ENCODE peak calls at places on chromosomes 3 and 15, in four cellular contexts. One of them, this sample, is unnamed.

GRCh38 chr15:42331235-42331634 is 28.1 kb upstream of the CAPN3 start:
- DNase-seq in heart right ventricle: no peak
- DNase-seq in Right ventricle myocardium superior: no peak
- DNase-seq in NCI-H1694 treated with DMSO at 0.1 percent for 48 hours: no peak
- DNase-seq in this sample: no peak

GRCh38 chr3:177589921-177590336 is 392.6 kb upstream of the TBL1XR1 start:
- DNase-seq in heart right ventricle: no peak
- DNase-seq in Right ventricle myocardium superior: no peak
- DNase-seq in NCI-H1694 treated with DMSO at 0.1 percent for 48 hours: no peak
- DNase-seq in this sample: no peak

GRCh38 chr15:38842991-38843610 is 278.5 kb upstream of the RASGRP1 start:
- DNase-seq in Right ventricle myocardium superior: no peak
- DNase-seq in NCI-H1694 treated with DMSO at 0.1 percent for 48 hours: peak; percentile 26
- DNase-seq in heart right ventricle: no peak
- DNase-seq in this sample: no peak

GRCh38 chr3:145094355-145094941 is 1066.5 kb downstream of the PLOD2 start:
- DNase-seq in Right ventricle myocardium superior: no peak
- DNase-seq in heart right ventricle: no peak
- DNase-seq in NCI-H1694 treated with DMSO at 0.1 percent for 48 hours: no peak
- DNase-seq in this sample: no peak

GRCh38 chr15:48458876-48459275 is 127.6 kb downstream of the DUT start:
- DNase-seq in NCI-H1694 treated with DMSO at 0.1 percent for 48 hours: no peak
- DNase-seq in Right ventricle myocardium superior: no peak
- DNase-seq in heart right ventricle: no peak
- DNase-seq in this sample: no peak

GRCh38 chr3:45215466-45215865 is 10.6 kb downstream of the TMEM158 start:
- DNase-seq in Right ventricle myocardium superior: no peak
- DNase-seq in NCI-H1694 treated with DMSO at 0.1 percent for 48 hours: no peak
- DNase-seq in heart right ventricle: no peak
- DNase-seq in this sample: no peak

GRCh38 chr3:126921425-126921824 is 61.5 kb upstream of the PLXNA1 start:
- DNase-seq in Right ventricle myocardium superior: no peak
- DNase-seq in heart right ventricle: no peak
- DNase-seq in NCI-H1694 treated with DMSO at 0.1 percent for 48 hours: no peak
- DNase-seq in this sample: no peak

GRCh38 chr3:148147896-148148295 is 549.8 kb upstream of the AGTR1 start:
- DNase-seq in heart right ventricle: no peak
- DNase-seq in NCI-H1694 treated with DMSO at 0.1 percent for 48 hours: no peak
- DNase-seq in Right ventricle myocardium superior: no peak
- DNase-seq in this sample: no peak

GRCh38 chr3:9947025-9947995 is 4.9 kb downstream of the PRRT3 start:
- DNase-seq in NCI-H1694 treated with DMSO at 0.1 percent for 48 hours: peak; percentile 2
- DNase-seq in Right ventricle myocardium superior: peak; percentile 83
- DNase-seq in heart right ventricle: peak; percentile 75
- DNase-seq in this sample: peak; percentile 88

GRCh38 chr3:79383402-79384012 is 384.3 kb downstream of the ROBO1 start:
- DNase-seq in Right ventricle myocardium superior: no peak
- DNase-seq in heart right ventricle: no peak
- DNase-seq in NCI-H1694 treated with DMSO at 0.1 percent for 48 hours: no peak
- DNase-seq in this sample: no peak

GRCh38 chr3:110519066-110519465 is 552.5 kb upstream of the NECTIN3 start:
- DNase-seq in NCI-H1694 treated with DMSO at 0.1 percent for 48 hours: no peak
- DNase-seq in Right ventricle myocardium superior: no peak
- DNase-seq in heart right ventricle: no peak
- DNase-seq in this sample: no peak

GRCh38 chr15:99719096-99719541 is 14.1 kb downstream of the LYSMD4 start:
- DNase-seq in heart right ventricle: no peak
- DNase-seq in NCI-H1694 treated with DMSO at 0.1 percent for 48 hours: no peak
- DNase-seq in Right ventricle myocardium superior: no peak
- DNase-seq in this sample: no peak

GRCh38 chr3:133238015-133238414 is 161.8 kb upstream of the BFSP2 start:
- DNase-seq in Right ventricle myocardium superior: no peak
- DNase-seq in heart right ventricle: no peak
- DNase-seq in NCI-H1694 treated with DMSO at 0.1 percent for 48 hours: no peak
- DNase-seq in this sample: no peak

GRCh38 chr3:9867106-9867505 is 12.9 kb downstream of the CIDEC start:
- DNase-seq in heart right ventricle: no peak
- DNase-seq in NCI-H1694 treated with DMSO at 0.1 percent for 48 hours: no peak
- DNase-seq in Right ventricle myocardium superior: no peak
- DNase-seq in this sample: peak; percentile 64

GRCh38 chr3:169348276-169348675 is 315.2 kb downstream of the MECOM start:
- DNase-seq in NCI-H1694 treated with DMSO at 0.1 percent for 48 hours: no peak
- DNase-seq in heart right ventricle: no peak
- DNase-seq in Right ventricle myocardium superior: no peak
- DNase-seq in this sample: no peak

GRCh38 chr3:18153571-18154173 is 271.5 kb downstream of the SATB1 start:
- DNase-seq in heart right ventricle: no peak
- DNase-seq in NCI-H1694 treated with DMSO at 0.1 percent for 48 hours: no peak
- DNase-seq in Right ventricle myocardium superior: no peak
- DNase-seq in this sample: no peak

GRCh38 chr15:44038801-44039200 is 156.3 kb downstream of the FRMD5 start:
- DNase-seq in NCI-H1694 treated with DMSO at 0.1 percent for 48 hours: no peak
- DNase-seq in heart right ventricle: no peak
- DNase-seq in Right ventricle myocardium superior: no peak
- DNase-seq in this sample: no peak

GRCh38 chr3:189171707-189172106 is at the start of gene TPRG1:
- DNase-seq in Right ventricle myocardium superior: no peak
- DNase-seq in heart right ventricle: no peak
- DNase-seq in NCI-H1694 treated with DMSO at 0.1 percent for 48 hours: no peak
- DNase-seq in this sample: no peak

GRCh38 chr15:60583946-60584345 is 105.0 kb upstream of the ICE2 start:
- DNase-seq in heart right ventricle: no peak
- DNase-seq in NCI-H1694 treated with DMSO at 0.1 percent for 48 hours: no peak
- DNase-seq in Right ventricle myocardium superior: no peak
- DNase-seq in this sample: no peak

GRCh38 chr3:184755315-184755731 is 43.5 kb upstream of the MAGEF1 start:
- DNase-seq in heart right ventricle: no peak
- DNase-seq in NCI-H1694 treated with DMSO at 0.1 percent for 48 hours: no peak
- DNase-seq in Right ventricle myocardium superior: no peak
- DNase-seq in this sample: peak; percentile 67

GRCh38 chr3:98188553-98188952 is 22.1 kb downstream of the OR5H15 start:
- DNase-seq in Right ventricle myocardium superior: no peak
- DNase-seq in NCI-H1694 treated with DMSO at 0.1 percent for 48 hours: peak; percentile 15
- DNase-seq in heart right ventricle: no peak
- DNase-seq in this sample: no peak

GRCh38 chr15:66080791-66081475 is 172.6 kb downstream of the MEGF11 start:
- DNase-seq in heart right ventricle: no peak
- DNase-seq in NCI-H1694 treated with DMSO at 0.1 percent for 48 hours: peak; percentile 78
- DNase-seq in Right ventricle myocardium superior: no peak
- DNase-seq in this sample: peak; percentile 53

GRCh38 chr3:52143156-52143555 is 11.1 kb downstream of the POC1A start:
- DNase-seq in heart right ventricle: no peak
- DNase-seq in NCI-H1694 treated with DMSO at 0.1 percent for 48 hours: no peak
- DNase-seq in Right ventricle myocardium superior: no peak
- DNase-seq in this sample: no peak

GRCh38 chr3:142209655-142210054 is 15.7 kb downstream of the GK5 start:
- DNase-seq in NCI-H1694 treated with DMSO at 0.1 percent for 48 hours: no peak
- DNase-seq in heart right ventricle: no peak
- DNase-seq in Right ventricle myocardium superior: no peak
- DNase-seq in this sample: no peak

GRCh38 chr3:163391407-163392181 is 1686.7 kb downstream of the SI start:
- DNase-seq in Right ventricle myocardium superior: no peak
- DNase-seq in NCI-H1694 treated with DMSO at 0.1 percent for 48 hours: no peak
- DNase-seq in heart right ventricle: no peak
- DNase-seq in this sample: no peak

GRCh38 chr3:40994611-40995010 is 204.7 kb upstream of the CTNNB1 start:
- DNase-seq in NCI-H1694 treated with DMSO at 0.1 percent for 48 hours: no peak
- DNase-seq in heart right ventricle: no peak
- DNase-seq in Right ventricle myocardium superior: no peak
- DNase-seq in this sample: no peak

GRCh38 chr15:51314391-51315337 is 23.7 kb downstream of the CYP19A1 start:
- DNase-seq in NCI-H1694 treated with DMSO at 0.1 percent for 48 hours: no peak
- DNase-seq in Right ventricle myocardium superior: no peak
- DNase-seq in heart right ventricle: no peak
- DNase-seq in this sample: no peak

GRCh38 chr3:151556591-151556990 is 95.7 kb upstream of the IGSF10 start:
- DNase-seq in Right ventricle myocardium superior: no peak
- DNase-seq in heart right ventricle: no peak
- DNase-seq in NCI-H1694 treated with DMSO at 0.1 percent for 48 hours: no peak
- DNase-seq in this sample: no peak

GRCh38 chr3:115363071-115363470 is 216.0 kb upstream of the ZBTB20 start:
- DNase-seq in heart right ventricle: no peak
- DNase-seq in Right ventricle myocardium superior: no peak
- DNase-seq in NCI-H1694 treated with DMSO at 0.1 percent for 48 hours: no peak
- DNase-seq in this sample: no peak

GRCh38 chr3:134898315-134898714 is 103.3 kb downstream of the EPHB1 start:
- DNase-seq in heart right ventricle: no peak
- DNase-seq in Right ventricle myocardium superior: no peak
- DNase-seq in NCI-H1694 treated with DMSO at 0.1 percent for 48 hours: peak; percentile 82
- DNase-seq in this sample: no peak

GRCh38 chr15:42622328-42622925 is 47.0 kb downstream of the STARD9 start:
- DNase-seq in Right ventricle myocardium superior: no peak
- DNase-seq in heart right ventricle: no peak
- DNase-seq in NCI-H1694 treated with DMSO at 0.1 percent for 48 hours: no peak
- DNase-seq in this sample: no peak

GRCh38 chr3:166322394-166322793 is 485.2 kb upstream of the BCHE start:
- DNase-seq in heart right ventricle: no peak
- DNase-seq in NCI-H1694 treated with DMSO at 0.1 percent for 48 hours: no peak
- DNase-seq in Right ventricle myocardium superior: no peak
- DNase-seq in this sample: no peak

GRCh38 chr3:52084954-52085730 is 28.8 kb upstream of the DUSP7 start:
- DNase-seq in Right ventricle myocardium superior: peak; percentile 25
- DNase-seq in heart right ventricle: no peak
- DNase-seq in NCI-H1694 treated with DMSO at 0.1 percent for 48 hours: no peak
- DNase-seq in this sample: peak; percentile 69